ENCODE peak calls at places on chromosomes 2 and 18, in seven cellular contexts. X is esophagus squamous epithelium, U is PC-3, A is neural progenitor cell, L is testis, E is thoracic aorta, Q is fibroblast of lung. M is an unnamed sample.

GRCh38 chr18:62716679-62717058 is 1.3 kb downstream of the PHLPP1 start:
- DNase-seq in X (no peak), E (no peak), Q (peak; percentile 38), U (peak; percentile 39), A (peak; percentile 79), L (peak; percentile 56), M (peak; percentile 10)

GRCh38 chr2:72138011-72138881 is 9.4 kb downstream of the CYP26B1 start:
- DNase-seq in X (no peak), L (no peak), Q (no peak), E (no peak), U (peak; percentile 8), A (peak; percentile 60), M (no peak)

GRCh38 chr2:158923180-158923594 is 45.3 kb upstream of the TANC1 start:
- DNase-seq in E (no peak), X (no peak), A (peak; percentile 29), Q (peak; percentile 28), U (peak; percentile 73), L (no peak), M (no peak)

GRCh38 chr2:127106457-127106997 is 427 bp downstream of the BIN1 start:
- DNase-seq in U (no peak), X (no peak), L (no peak), E (no peak), A (peak; percentile 47), Q (peak; percentile 36), M (no peak)

GRCh38 chr2:164657129-164657528 is 35.8 kb upstream of the GRB14 start:
- DNase-seq in A (no peak), Q (peak; percentile 99), X (no peak), L (no peak), U (peak; percentile 61), E (no peak), M (peak; percentile 95)

GRCh38 chr2:145029885-145030284 is 510.0 kb upstream of the ZEB2 start:
- DNase-seq in X (no peak), U (no peak), L (no peak), A (no peak), Q (no peak), E (no peak), M (no peak)

GRCh38 chr2:203470371-203470770 is 64.7 kb downstream of the RAPH1 start:
- DNase-seq in L (peak; percentile 52), X (no peak), A (peak; percentile 9), E (no peak), U (no peak), Q (no peak), M (no peak)

GRCh38 chr2:203427061-203427460 is 98.9 kb downstream of the ABI2 start:
- DNase-seq in E (no peak), A (no peak), Q (peak; percentile 50), U (peak; percentile 14), L (no peak), X (no peak), M (peak; percentile 40)

GRCh38 chr2:161208527-161209139 is 48.4 kb downstream of the TANK start:
- DNase-seq in L (no peak), U (peak; percentile 87), Q (peak; percentile 81), A (peak; percentile 2), X (no peak), E (no peak), M (peak; percentile 86)

GRCh38 chr18:65768379-65768778 is 17.6 kb downstream of the CDH7 start:
- DNase-seq in Q (no peak), E (no peak), A (no peak), X (no peak), L (no peak), U (peak; percentile 90), M (no peak)

GRCh38 chr2:101697124-101697793 is at the start of gene MAP4K4:
- DNase-seq in X (peak; percentile 27), U (peak; percentile 84), L (peak; percentile 89), A (peak; percentile 84), Q (peak; percentile 82), E (peak; percentile 56), M (peak; percentile 78)

GRCh38 chr2:104766683-104767082 is 87.2 kb upstream of the POU3F3 start:
- DNase-seq in A (no peak), E (no peak), X (no peak), U (no peak), L (no peak), Q (peak; percentile 61), M (peak; percentile 74)

GRCh38 chr2:134522856-134523460 is 195.8 kb downstream of the TMEM163 start:
- DNase-seq in A (no peak), L (no peak), U (no peak), Q (no peak), X (no peak), E (no peak), M (no peak)

GRCh38 chr2:101805146-101806088 is 107.9 kb downstream of the MAP4K4 start:
- DNase-seq in U (no peak), E (no peak), Q (peak; percentile 83), L (peak; percentile 66), A (no peak), X (no peak), M (peak; percentile 93)

GRCh38 chr2:46493241-46493970 is 14.0 kb downstream of the TMEM247 start:
- DNase-seq in X (no peak), Q (peak; percentile 76), E (no peak), L (no peak), U (peak; percentile 71), A (no peak), M (peak; percentile 58)

GRCh38 chr18:23689031-23689615 is at the start of gene LAMA3:
- DNase-seq in L (peak; percentile 74), X (no peak), Q (peak; percentile 36), A (peak; percentile 81), E (no peak), U (peak; percentile 81), M (no peak)

GRCh38 chr2:81650048-81650971 is 1345.8 kb upstream of the LRRTM1 start:
- DNase-seq in E (no peak), X (no peak), U (peak; percentile 91), A (no peak), Q (peak; percentile 41), L (no peak), M (no peak)

GRCh38 chr18:62018034-62018760 is 125.4 kb upstream of the RNF152 start:
- DNase-seq in E (no peak), A (no peak), L (peak; percentile 70), Q (peak; percentile 67), X (no peak), U (no peak), M (no peak)

GRCh38 chr2:176645494-176645893 is 376.3 kb downstream of the MTX2 start:
- DNase-seq in E (no peak), Q (no peak), L (no peak), X (no peak), U (no peak), A (no peak), M (no peak)

DNA sequence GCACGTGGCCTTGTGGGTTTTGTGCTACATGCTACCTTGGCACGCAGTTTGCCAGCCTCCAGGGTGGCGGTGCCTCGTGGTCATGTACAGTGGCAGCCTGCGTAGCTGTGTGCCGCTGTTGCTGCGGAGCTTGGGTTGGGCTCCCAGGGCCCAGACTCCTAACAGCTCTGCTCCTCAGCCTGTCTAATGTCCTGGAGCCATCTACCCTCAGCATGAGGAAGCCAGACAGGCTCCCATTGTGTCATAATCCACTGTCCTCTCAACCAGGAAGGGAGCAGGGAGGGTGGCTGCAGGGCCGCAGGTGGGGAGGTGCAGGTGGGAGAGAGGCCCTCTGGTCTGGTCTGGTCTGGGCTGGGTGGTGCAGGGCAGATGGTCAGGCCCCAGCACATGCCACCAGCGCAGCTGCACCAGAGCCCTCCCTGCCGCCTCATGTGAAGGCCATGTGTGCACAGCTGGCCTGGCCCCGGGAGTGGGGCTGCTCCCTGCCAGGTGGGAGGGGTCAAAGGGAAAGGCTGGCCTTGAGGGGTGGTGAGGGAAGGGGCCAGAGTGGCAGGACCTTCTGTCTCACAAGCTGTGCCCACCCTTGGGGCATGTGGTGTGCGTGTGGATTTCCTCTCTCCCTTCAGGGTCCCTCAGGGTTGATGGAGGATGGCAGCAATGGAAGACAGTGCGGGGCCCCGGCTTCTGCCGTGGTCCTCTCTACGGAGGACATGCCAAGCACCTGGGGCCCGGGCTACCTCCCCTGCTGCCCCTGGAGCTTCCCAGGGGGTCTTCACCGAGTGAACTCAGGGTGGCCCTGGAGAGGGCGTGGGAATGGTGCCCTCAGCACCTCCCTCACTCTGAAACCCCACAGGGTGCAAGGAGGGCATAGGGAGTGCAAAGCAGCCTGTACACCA is 4.8 kb downstream of the ATOH8 start:
- DNase-seq in L (no peak), U (no peak), Q (no peak), E (no peak), A (no peak), X (no peak), M (no peak)
- H3K4me3 ChIP-seq in L (no peak overlapping the region), U (no peak overlapping the region), Q (no peak overlapping the region), E (peak overlapping the region; percentile 88), A (no peak overlapping the region), X (peak overlapping the region; percentile 80), M (no peak overlapping the region)

DNA sequence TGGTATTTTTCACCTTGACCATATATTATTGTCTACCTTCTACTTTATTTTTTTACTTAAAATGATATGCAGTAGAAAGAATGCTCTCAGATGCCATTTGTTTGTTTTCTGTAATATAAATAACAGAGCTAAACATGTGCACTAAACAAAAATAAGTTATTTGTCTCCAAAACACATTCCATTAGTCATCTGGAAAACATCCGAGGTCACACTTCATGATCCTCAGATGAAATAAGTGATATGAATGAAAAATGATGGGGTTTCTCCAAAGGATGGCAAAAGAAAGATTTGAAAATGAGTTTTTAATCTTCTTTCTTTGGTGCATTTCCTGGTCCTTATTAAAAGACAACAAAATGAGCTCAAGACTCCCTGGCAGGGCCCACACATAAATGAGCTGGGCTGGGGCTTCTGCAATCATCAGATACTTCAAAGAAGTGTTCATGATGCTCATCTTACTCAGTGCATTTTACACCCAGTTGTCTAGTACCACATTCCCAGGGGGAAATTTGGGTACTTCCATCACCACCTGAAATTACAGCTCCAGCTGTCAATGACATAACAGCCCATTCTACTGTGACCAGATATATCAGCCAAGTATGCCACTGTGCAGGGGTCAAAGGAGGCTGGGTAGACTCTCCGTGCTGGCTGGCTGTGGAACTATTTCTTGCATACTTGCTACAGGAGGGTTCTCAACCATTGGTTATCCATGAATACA is 283.5 kb downstream of the PID1 start:
- DNase-seq in E (no peak), L (no peak), A (no peak), U (no peak), Q (no peak), X (no peak), M (no peak)
- H3K27ac ChIP-seq in E (no peak overlapping the region), L (no peak overlapping the region), A (no peak overlapping the region), U (no peak overlapping the region), Q (no peak overlapping the region), X (no peak overlapping the region), M (no peak overlapping the region)

GRCh38 chr2:217865373-217865772 is 137.4 kb downstream of the TNS1 start:
- DNase-seq in Q (no peak), L (no peak), X (no peak), E (no peak), A (no peak), U (no peak), M (no peak)
- TF ChIP-seq CTCF in Q (no peak), L (no peak), X (no peak), E (no peak), A (no peak), U (no peak), M (no peak)

DNA sequence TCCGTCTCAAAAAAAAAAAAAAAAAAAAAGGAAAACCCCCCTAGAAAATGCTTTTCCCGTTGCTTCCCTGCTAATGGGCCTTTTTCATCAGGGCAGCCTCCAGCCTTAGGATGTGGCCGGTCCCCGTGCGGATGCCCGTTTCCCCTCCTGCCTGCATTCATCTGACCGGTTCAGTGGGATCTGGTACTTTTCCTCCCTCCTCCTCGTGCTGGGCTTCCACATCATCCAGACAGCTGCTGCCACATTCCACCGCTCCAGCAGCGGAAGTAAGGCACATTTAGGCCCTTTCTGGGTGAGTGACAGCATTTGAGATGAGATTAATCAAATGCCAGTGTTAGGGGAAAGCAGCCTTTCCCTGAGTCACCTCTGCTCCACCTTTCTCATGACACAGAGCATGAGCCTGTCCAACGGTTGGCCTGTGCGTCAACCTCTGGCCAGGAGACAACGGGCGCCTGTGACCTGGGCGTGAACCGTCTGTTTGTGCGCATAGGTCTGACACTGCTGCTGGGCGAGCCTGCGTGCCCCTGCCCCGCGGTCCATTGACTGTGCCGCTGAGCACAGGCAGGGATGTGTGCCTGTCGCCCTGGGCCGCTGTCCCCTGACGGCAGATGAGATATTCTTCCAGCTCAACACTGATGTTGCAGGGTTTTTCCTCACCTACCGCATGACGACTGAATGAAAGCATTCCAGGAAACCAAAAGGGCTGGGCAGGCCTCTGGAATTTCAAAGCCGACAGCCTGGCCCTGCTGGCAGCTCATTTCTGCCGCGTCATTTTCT is 174.0 kb downstream of the TGIF1 start:
- DNase-seq in E (peak; percentile 68), Q (peak; percentile 99), U (peak; percentile 98), L (peak; percentile 62), X (no peak), A (peak; percentile 93), M (peak; percentile 96)
- H3K4me3 ChIP-seq in E (peak overlapping the region; percentile 52), Q (peak overlapping the region; percentile 27), U (peak overlapping the region; percentile 53), L (no peak overlapping the region), X (peak overlapping the region; percentile 8), A (no peak overlapping the region), M (peak overlapping the region; percentile 35)